ENCODE peak calls at places on chromosomes 4 and X, in nine cellular contexts. B is neural progenitor cell, Q is coronary artery, W is uterus, J is thoracic aorta, I is thyroid gland, M is GM20000, A is NB4, S is neural crest cell. K is an unnamed sample.

GRCh38 chr4:109977854-109978501 is 65.3 kb downstream of the EGF start:
- DNase-seq in B (peak), S (no peak), M (no peak), J (no peak), A (peak), W (no peak), I (no peak), Q (no peak), K (no peak)

GRCh38 chr4:11074581-11075241 is 354.0 kb downstream of the HS3ST1 start:
- DNase-seq in A (no peak), J (no peak), B (no peak), Q (no peak), S (no peak), I (no peak), M (no peak), W (no peak), K (no peak)

GRCh38 chrX:113800955-113801354 is 782.9 kb upstream of the HTR2C start:
- DNase-seq in W (no peak), M (no peak), J (no peak), S (no peak), I (no peak), Q (no peak), B (no peak), A (no peak), K (no peak)

GRCh38 chrX:140092121-140092520 is 126.8 kb upstream of the CXorf66 start:
- DNase-seq in J (no peak), M (no peak), B (no peak), W (no peak), Q (no peak), I (no peak), S (no peak), A (no peak), K (no peak)

GRCh38 chrX:47500541-47500940 is 17.5 kb upstream of the ZNF41 start:
- DNase-seq in B (no peak), A (no peak), I (no peak), W (no peak), M (no peak), J (no peak), Q (no peak), S (no peak), K (no peak)

GRCh38 chrX:41121766-41122165 is 36.5 kb downstream of the USP9X start:
- DNase-seq in B (no peak), I (no peak), J (no peak), A (no peak), W (no peak), M (no peak), S (no peak), Q (no peak), K (no peak)

GRCh38 chr4:109121561-109121960 is 180.9 kb downstream of the COL25A1 start:
- DNase-seq in Q (no peak), J (no peak), I (no peak), S (no peak), B (no peak), A (no peak), W (no peak), M (no peak), K (no peak)

GRCh38 chr4:165873298-165874071 is 448 bp downstream of the TLL1 start:
- DNase-seq in B (peak), W (peak), J (no peak), A (no peak), I (peak), Q (no peak), M (peak), S (peak), K (peak)

GRCh38 chrX:20361890-20362262 is 95.2 kb upstream of the RPS6KA3 start:
- DNase-seq in A (no peak), M (no peak), W (no peak), S (no peak), I (peak), Q (no peak), B (peak), J (no peak), K (no peak)

GRCh38 chr4:85500110-85500867 is 25.3 kb downstream of the ARHGAP24 start:
- DNase-seq in S (no peak), J (no peak), M (no peak), B (no peak), I (no peak), W (no peak), A (no peak), Q (no peak), K (no peak)

GRCh38 chrX:139933904-139934303 is 1.1 kb upstream of the ATP11C start:
- DNase-seq in J (no peak), I (no peak), Q (no peak), B (no peak), M (no peak), W (no peak), S (no peak), A (no peak), K (no peak)

GRCh38 chr4:1213336-1213995 is 35.5 kb downstream of the CTBP1 start:
- DNase-seq in I (no peak), Q (no peak), W (no peak), A (no peak), B (no peak), S (no peak), M (no peak), J (no peak), K (no peak)

GRCh38 chrX:154805696-154806091 is 409 bp upstream of the MPP1 start:
- DNase-seq in A (no peak), Q (no peak), W (no peak), I (no peak), J (no peak), S (no peak), M (no peak), B (no peak), K (no peak)

GRCh38 chr4:48816971-48817370 is 13.9 kb upstream of the OCIAD1 start:
- DNase-seq in J (no peak), I (no peak), A (no peak), S (no peak), M (no peak), W (no peak), Q (no peak), B (no peak), K (no peak)

GRCh38 chrX:119880076-119880475 is 8.4 kb downstream of the NDUFA1 start:
- DNase-seq in S (no peak), M (no peak), Q (no peak), J (no peak), W (no peak), I (no peak), B (no peak), A (no peak), K (no peak)

GRCh38 chrX:119885554-119886428 is 9.9 kb upstream of the AKAP14 start:
- DNase-seq in B (no peak), Q (no peak), W (no peak), M (no peak), J (no peak), I (no peak), A (peak), S (no peak), K (no peak)

GRCh38 chrX:119878740-119879139 is 7.1 kb downstream of the NDUFA1 start:
- DNase-seq in J (no peak), W (no peak), I (no peak), S (no peak), M (no peak), Q (no peak), A (no peak), B (no peak), K (no peak)

GRCh38 chrX:119880552-119881437 is 9.2 kb downstream of the NDUFA1 start:
- DNase-seq in W (no peak), A (peak), M (peak), J (no peak), Q (no peak), S (peak), B (peak), I (peak), K (peak)
- TF ChIP-seq CTCF in W (peak), A (peak), M (peak), J (peak), Q (peak), S (peak), B (peak), I (no peak), K (peak)

GRCh38 chr4:103204114-103204513 is 6.0 kb upstream of the CENPE start:
- DNase-seq in W (no peak), S (no peak), J (no peak), M (no peak), A (peak), I (no peak), B (peak), Q (no peak), K (no peak)
- TF ChIP-seq CTCF in W (no peak), S (peak), J (no peak), M (no peak), A (no peak), I (no peak), B (peak), Q (no peak), K (peak)

DNA sequence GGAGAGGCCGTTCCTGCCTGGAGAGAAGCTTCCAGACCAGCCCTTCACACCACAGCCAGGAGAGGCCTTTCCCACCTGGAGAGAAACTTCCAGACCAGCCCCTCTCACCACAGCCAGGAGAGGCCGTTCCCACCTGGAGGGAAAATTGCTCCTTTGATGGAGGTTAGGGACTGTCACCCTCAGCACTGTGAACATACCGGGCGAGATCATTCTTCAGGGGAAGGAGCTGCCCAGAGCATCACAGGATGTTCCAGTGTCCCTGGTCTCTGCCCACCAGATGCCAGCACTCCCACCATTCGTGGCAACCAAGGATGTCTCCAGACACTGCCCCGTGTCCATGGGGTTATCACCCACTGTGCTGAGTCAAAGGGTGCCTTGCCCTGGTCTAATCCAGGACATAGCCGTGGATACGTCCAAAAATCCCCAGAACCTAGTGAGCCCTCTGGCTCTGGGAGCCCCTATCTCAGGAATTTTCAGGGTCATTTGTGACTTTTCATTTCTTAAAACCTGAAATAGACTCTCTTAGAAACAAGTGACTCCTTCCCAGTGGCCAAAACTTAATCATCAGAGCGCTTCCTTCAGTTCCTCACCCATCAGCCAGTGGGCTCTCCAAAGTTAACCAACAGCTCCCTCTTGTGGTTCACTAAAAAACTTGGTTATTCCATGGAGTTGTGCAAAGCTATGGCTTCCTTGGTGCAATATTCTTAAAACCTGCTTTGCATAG is 80.2 kb downstream of the CRMP1 start:
- DNase-seq in S (peak), W (peak), B (peak), I (peak), M (peak), Q (no peak), A (peak), J (no peak), K (peak)
- TF ChIP-seq CTCF in S (peak), W (peak), B (peak), I (peak), M (peak), Q (peak), A (peak), J (peak), K (peak)

DNA sequence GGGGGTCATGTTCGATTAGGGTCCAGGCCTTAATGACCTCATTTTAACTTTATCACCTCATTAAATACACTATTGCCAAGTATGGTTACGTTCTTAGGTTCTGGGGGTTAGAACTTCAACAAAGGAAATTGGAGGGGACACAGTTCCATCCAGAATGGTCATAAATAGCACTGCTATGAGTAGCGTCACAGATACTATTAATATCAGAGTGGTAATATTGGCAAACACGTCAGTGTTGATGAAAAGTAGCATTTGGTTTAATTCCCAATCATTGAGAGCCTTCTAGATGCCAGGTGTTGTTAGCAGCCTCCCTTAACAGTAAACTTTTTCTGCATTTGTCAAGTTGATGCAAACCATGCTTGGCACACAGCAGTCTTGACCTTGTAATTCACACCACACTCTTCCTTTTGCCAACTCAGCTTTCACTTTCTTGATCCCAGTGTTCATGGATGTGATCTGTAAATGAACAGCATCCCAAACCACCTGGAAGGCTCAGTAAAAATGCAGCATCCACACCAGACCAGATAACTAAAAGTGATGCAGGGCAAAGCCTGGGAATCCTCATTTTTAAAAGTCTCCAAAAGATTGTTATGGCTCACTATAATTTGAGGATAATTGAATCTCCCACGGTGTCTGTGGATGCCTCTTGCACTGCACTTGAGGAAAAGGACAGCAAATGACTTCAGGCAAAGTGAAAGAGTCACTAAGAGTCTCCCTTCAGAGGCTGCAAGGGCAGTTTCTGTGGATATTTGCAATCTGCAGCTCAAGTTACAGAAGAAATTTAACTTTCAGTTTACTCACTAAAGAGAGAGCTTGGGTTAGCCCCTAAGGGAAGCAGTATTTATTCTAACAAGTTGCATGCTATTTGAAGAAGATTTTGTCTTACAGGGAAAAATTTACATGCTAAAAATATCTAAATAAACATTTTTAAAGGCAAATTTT is 912.3 kb upstream of the TENM3 start:
- DNase-seq in S (no peak), Q (no peak), M (no peak), B (no peak), J (no peak), W (no peak), I (no peak), A (no peak), K (no peak)
- TF ChIP-seq CTCF in S (no peak), Q (no peak), M (no peak), B (no peak), J (no peak), W (no peak), I (no peak), A (no peak), K (no peak)

DNA sequence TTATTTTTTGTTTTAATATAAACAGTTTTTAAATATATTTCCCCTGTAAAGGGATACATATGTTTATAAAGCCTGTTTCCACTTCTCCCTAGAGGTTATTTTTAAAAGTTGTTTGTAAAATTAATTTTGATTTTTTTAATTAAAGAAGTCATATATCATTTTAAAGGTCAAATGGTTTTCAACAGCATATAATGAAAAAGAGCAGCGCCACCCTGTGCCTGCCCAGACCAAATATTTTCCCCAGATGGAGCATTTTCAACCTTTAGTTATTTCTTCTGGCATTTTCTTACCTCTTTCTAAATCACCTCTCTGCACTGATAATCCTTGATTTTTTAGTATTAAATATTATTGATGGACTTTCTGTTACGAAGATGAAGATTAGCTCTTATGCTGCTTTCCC is 21.0 kb downstream of the MSX1 start:
- DNase-seq in I (no peak), Q (no peak), M (peak), S (no peak), J (no peak), B (no peak), W (no peak), A (no peak), K (no peak)
- TF ChIP-seq CTCF in I (no peak), Q (no peak), M (no peak), S (peak), J (no peak), B (peak), W (no peak), A (peak), K (no peak)

GRCh38 chrX:17355976-17356375 is 19.0 kb upstream of the NHS start:
- DNase-seq in S (no peak), Q (no peak), W (no peak), B (no peak), J (no peak), M (no peak), A (no peak), I (no peak), K (no peak)

GRCh38 chrX:17359500-17359899 is 15.5 kb upstream of the NHS start:
- DNase-seq in B (no peak), I (no peak), M (no peak), A (no peak), S (no peak), Q (no peak), J (no peak), W (no peak), K (no peak)

DNA sequence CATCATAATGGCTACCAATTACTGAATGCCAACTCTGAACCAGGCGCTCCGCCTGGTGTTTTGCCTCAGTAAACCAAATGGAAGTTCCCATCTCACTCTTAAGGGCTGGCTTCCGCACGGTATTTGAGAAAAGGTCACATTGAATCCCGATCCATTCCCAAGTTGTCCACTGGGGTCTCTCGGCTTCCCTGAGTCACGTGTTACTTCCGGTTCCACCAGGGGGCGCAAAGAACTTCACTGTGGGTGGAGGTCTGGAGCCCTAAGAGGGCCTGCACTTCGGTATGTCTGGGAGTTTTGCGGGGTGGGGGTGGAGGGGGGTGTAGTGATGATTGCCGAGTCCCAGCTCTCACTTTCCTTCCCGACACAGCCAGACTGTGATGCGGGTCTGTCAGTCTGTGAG is 13.4 kb upstream of the NHS start:
- DNase-seq in S (peak), Q (no peak), I (peak), W (no peak), M (no peak), J (no peak), A (peak), B (peak), K (no peak)
- TF ChIP-seq CTCF in S (peak), Q (no peak), I (no peak), W (no peak), M (no peak), J (no peak), A (peak), B (peak), K (no peak)

GRCh38 chrX:54824722-54825121 is 17.2 kb downstream of the MAGED2 start:
- DNase-seq in A (no peak), J (no peak), M (no peak), Q (peak), S (no peak), B (no peak), I (no peak), W (no peak), K (no peak)

GRCh38 chrX:54824195-54824594 is 16.6 kb downstream of the MAGED2 start:
- DNase-seq in Q (no peak), J (no peak), M (no peak), W (no peak), B (no peak), S (no peak), A (no peak), I (no peak), K (no peak)

GRCh38 chrX:54826598-54826997 is 19.1 kb downstream of the MAGED2 start:
- DNase-seq in B (no peak), A (no peak), S (no peak), J (no peak), W (no peak), M (no peak), I (no peak), Q (no peak), K (no peak)

GRCh38 chrX:54821310-54821709 is 13.8 kb downstream of the MAGED2 start:
- DNase-seq in A (no peak), I (no peak), S (no peak), W (no peak), Q (no peak), J (no peak), M (no peak), B (no peak), K (no peak)

DNA sequence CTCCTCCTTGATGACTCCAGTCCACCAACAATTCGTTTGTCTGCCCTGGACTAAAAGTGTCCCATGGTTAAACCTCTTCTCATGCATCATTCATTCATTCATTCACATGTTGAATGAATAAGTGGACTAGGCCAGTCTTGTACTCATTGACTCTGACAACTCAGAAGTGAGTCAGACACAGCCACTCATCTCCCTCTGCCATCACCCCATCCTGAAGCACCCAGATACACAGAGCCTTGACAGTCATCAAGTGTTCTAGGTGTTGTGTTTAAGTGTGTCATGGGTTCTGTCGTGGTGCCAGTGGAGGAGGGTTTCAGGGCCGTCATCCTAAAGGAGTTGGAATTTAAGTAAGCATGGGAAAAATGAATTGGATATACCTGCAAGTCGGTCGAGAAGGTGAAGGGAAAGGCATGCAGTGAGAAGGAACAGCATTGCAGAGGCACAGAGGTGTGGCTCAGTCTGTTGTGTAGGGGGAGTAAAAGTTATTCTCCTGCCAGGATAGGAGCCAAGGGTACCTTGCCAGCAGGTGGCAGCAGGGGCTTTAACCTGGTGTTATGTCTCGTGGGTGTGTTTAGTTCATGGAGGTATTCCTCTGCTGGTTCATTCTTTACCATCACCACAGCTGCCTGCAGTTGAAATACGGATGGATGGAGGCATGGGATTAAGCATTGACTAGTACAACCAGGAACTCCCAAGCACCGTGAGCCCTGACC is 18.3 kb downstream of the MAGED2 start:
- DNase-seq in I (no peak), W (no peak), A (no peak), B (no peak), Q (no peak), S (no peak), M (no peak), J (no peak), K (no peak)
- TF ChIP-seq CTCF in I (no peak), W (no peak), A (peak), B (peak), Q (no peak), S (no peak), M (no peak), J (no peak), K (no peak)

GRCh38 chrX:54695231-54695630 is 102.8 kb downstream of the ITIH6 start:
- DNase-seq in S (no peak), W (no peak), M (no peak), I (no peak), J (no peak), B (no peak), Q (no peak), A (no peak), K (no peak)
- TF ChIP-seq CTCF in S (no peak), W (no peak), M (no peak), I (no peak), J (no peak), B (peak), Q (no peak), A (no peak), K (no peak)

DNA sequence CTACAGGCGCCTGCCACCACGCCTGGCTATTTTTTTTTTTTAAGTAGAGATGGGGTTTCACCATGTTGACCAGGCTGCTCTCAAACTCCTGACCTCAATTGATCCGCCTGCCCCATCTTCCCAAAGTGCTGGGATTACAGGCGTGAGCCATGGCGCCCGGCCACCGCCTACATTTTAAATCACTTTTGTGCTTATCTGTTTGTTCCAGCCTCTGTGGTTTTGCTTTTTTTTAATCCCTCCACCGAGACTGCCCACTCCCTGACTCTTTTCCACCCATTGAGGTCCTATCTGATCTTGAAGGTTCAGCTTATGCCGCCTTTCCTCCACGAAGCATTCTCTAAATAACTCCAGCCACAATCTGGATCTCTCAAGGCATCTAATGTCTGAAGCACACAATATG is 73.5 kb downstream of the CHRDL1 start:
- DNase-seq in A (no peak), B (no peak), Q (no peak), J (no peak), I (no peak), M (no peak), S (no peak), W (no peak), K (no peak)
- TF ChIP-seq CTCF in A (no peak), B (no peak), Q (no peak), J (no peak), I (no peak), M (no peak), S (no peak), W (no peak), K (no peak)